ENCODE peak calls at places on chromosomes 4 and X, in seven cellular contexts. L is ascending aorta, V is endothelial cell, C is lower lobe of right lung, E is uterus, A is GM10248, N is IMR-90. S is an unnamed sample.

GRCh38 chr4:9969526-9970398 is 51.5 kb downstream of the SLC2A9 start:
- DNase-seq in L (no peak), V (no peak), C (no peak), E (no peak), A (no peak), N (no peak), S (no peak)

GRCh38 chr4:160592258-160592657 is 1489.4 kb downstream of the RAPGEF2 start:
- DNase-seq in L (no peak), V (no peak), C (no peak), E (no peak), A (no peak), N (no peak), S (no peak)

GRCh38 chr4:55012363-55013255 is 112.8 kb downstream of the KDR start:
- DNase-seq in L (no peak), V (no peak), C (no peak), E (no peak), A (no peak), N (no peak), S (no peak)

GRCh38 chr4:83516042-83516772 is 19.7 kb upstream of the GPAT3 start:
- DNase-seq in L (no peak), V (no peak), C (no peak), E (no peak), A (no peak), N (peak), S (no peak)

GRCh38 chr4:101451086-101451485 is 103.8 kb upstream of the PPP3CA start:
- DNase-seq in L (no peak), V (no peak), C (no peak), E (no peak), A (no peak), N (no peak), S (no peak)

GRCh38 chr4:3322059-3322550 is 29.3 kb downstream of the RGS12 start:
- DNase-seq in L (no peak), V (no peak), C (no peak), E (no peak), A (no peak), N (peak), S (no peak)

GRCh38 chr4:5218376-5219069 is 167.2 kb downstream of the STK32B start:
- DNase-seq in L (no peak), V (no peak), C (no peak), E (no peak), A (no peak), N (no peak), S (no peak)

GRCh38 chrX:40157228-40158035 is 59.7 kb upstream of the BCOR start:
- DNase-seq in L (no peak), V (no peak), C (no peak), E (no peak), A (peak), N (no peak), S (no peak)

GRCh38 chrX:24341795-24342194 is 18.6 kb upstream of the SUPT20HL1 start:
- DNase-seq in L (no peak), V (no peak), C (no peak), E (no peak), A (no peak), N (peak), S (no peak)

GRCh38 chr4:25923745-25924144 is 9.7 kb downstream of the SMIM20 start:
- DNase-seq in L (no peak), V (no peak), C (no peak), E (no peak), A (no peak), N (no peak), S (no peak)

GRCh38 chrX:149567621-149568417 is 18.1 kb upstream of the HSFX3 start:
- DNase-seq in L (no peak), V (no peak), C (no peak), E (no peak), A (no peak), N (no peak), S (no peak)

GRCh38 chr4:105196523-105197145 is 50.0 kb downstream of the TET2 start:
- DNase-seq in L (no peak), V (no peak), C (no peak), E (no peak), A (no peak), N (peak), S (no peak)

GRCh38 chr4:98377626-98378025 is 116.4 kb downstream of the RAP1GDS1 start:
- DNase-seq in L (no peak), V (no peak), C (no peak), E (no peak), A (no peak), N (peak), S (no peak)

GRCh38 chr4:107561481-107561880 is 158.6 kb downstream of the PAPSS1 start:
- DNase-seq in L (no peak), V (no peak), C (no peak), E (no peak), A (no peak), N (no peak), S (no peak)

GRCh38 chr4:146510942-146511341 is 10.8 kb downstream of the SLC10A7 start:
- DNase-seq in L (no peak), V (no peak), C (no peak), E (no peak), A (no peak), N (no peak), S (no peak)
- TF ChIP-seq CTCF in L (no peak), V (no peak), C (no peak), E (no peak), A (no peak), N (no peak), S (no peak)

DNA sequence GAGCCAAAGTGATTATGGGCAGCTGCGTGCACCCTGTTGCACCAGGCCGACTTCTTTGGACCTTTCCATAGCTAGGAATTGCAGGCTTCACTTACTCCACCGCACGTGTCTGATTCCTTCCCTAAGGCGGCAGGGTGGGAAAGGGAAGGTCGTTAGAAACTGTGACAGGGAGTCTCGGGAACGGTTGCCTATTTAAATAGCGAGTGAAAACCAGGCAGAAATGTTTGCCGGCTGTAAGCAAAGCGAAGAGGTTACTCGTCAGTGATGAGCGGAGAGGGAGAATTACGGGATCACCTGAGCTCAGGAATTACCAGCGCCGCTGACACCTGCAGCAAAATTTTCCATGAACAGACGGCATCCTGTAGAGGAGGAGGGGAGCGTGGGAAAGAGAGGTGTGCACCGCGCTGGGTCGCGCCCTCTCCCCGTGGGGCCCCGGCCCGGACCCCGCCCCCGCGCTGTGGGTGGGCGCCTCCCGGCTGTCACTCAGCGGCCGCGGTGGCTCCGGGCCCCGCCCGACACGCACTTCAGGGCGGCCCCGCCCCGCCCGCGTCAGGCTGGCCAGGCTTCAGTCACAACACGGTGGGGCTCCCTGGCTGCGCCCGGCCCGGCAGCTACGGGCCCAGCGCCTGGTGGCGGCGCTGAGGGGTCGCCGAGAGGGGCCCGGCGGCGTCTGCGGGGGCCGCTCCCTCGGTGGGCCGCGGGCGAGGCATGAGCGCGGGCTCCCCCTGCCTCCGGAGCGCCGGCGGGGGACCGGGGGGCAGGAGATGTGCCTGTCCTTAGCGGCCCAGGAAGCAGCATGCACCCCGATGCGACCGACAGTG is at the start of gene SNX25:
- DNase-seq in L (peak), V (peak), C (peak), E (peak), A (peak), N (peak), S (peak)
- TF ChIP-seq CTCF in L (no peak), V (no peak), C (peak), E (peak), A (peak), N (peak), S (peak)

DNA sequence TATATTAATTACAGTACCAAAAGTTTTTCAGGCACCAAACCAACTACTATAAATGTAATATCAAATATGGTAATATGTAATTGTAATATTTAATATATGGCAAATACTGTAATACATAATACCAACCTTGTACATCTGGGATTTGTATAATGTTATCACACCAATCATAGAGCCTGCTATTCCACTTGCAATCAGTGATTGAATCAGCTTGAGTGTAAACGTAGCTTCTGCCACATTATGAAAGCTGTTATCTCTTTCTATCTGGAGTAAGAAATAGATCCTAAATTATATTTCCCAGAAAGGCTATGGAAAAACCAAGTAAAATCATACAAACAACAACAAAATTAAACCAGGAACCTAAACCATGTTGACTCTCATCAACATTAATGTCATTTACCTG is 24.7 kb upstream of the NEUROG2 start:
- DNase-seq in L (no peak), V (no peak), C (no peak), E (no peak), A (no peak), N (no peak), S (no peak)
- TF ChIP-seq CTCF in L (no peak), V (no peak), C (no peak), E (no peak), A (no peak), N (no peak), S (no peak)

GRCh38 chr4:24428850-24429249 is 155.5 kb downstream of the DHX15 start:
- DNase-seq in L (no peak), V (no peak), C (no peak), E (no peak), A (no peak), N (no peak), S (no peak)
- TF ChIP-seq CTCF in L (no peak), V (no peak), C (no peak), E (no peak), A (no peak), N (peak), S (no peak)

GRCh38 chr4:156158747-156159146 is 205.1 kb upstream of the CTSO start:
- DNase-seq in L (no peak), V (no peak), C (no peak), E (no peak), A (peak), N (no peak), S (peak)

DNA sequence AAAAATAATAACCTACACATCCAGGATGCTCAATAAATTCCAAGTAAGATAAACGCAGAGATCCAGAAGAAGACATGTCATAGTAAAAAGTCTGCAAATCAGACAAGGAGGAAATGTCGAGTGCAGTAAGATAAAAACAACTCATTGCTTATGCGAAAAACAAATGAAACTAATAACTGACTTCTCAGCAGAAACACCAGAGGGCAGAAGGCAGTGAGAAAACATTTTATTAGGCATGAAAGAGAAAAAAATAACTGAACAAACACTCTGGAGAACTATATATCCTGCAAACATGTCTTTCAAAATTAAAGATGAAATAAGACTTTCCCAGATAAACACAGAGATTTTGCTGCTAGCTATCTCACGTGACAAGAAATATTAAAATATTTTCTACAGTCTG is 201.3 kb upstream of the CTSO start:
- DNase-seq in L (no peak), V (no peak), C (no peak), E (no peak), A (no peak), N (no peak), S (no peak)
- TF ChIP-seq CTCF in L (no peak), V (no peak), C (no peak), E (no peak), A (no peak), N (no peak), S (no peak)

GRCh38 chr4:122309988-122310626 is 68.7 kb upstream of the ADAD1 start:
- DNase-seq in L (no peak), V (no peak), C (no peak), E (no peak), A (no peak), N (peak), S (no peak)
- TF ChIP-seq CTCF in L (peak), V (peak), C (peak), E (no peak), A (peak), N (peak), S (peak)

DNA sequence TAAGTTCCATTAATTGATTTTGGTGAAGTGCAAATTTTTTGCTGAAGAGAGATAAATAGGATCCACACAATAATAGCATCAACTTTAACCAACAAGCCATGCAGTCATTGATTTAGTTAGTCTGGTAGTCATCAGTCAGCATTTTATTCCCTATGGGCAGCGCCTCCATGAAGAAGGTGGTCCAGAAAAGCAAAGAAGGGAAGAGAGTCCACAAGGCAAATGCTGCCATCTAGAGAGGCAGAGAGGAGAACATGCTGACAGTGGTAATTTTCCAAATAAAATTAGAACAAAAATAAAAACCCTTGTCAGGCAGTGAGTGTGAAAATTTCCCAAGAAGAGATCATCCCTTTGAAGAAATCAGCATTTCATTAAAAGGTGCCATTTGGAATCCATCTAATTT is 366.7 kb upstream of the FAM241A start:
- DNase-seq in L (no peak), V (no peak), C (no peak), E (no peak), A (no peak), N (no peak), S (no peak)
- TF ChIP-seq CTCF in L (no peak), V (no peak), C (no peak), E (no peak), A (no peak), N (no peak), S (no peak)

GRCh38 chrX:77162777-77163176 is 284.4 kb upstream of the FGF16 start:
- DNase-seq in L (no peak), V (no peak), C (no peak), E (no peak), A (no peak), N (no peak), S (no peak)

GRCh38 chrX:77160301-77160700 is 286.9 kb upstream of the FGF16 start:
- DNase-seq in L (no peak), V (peak), C (no peak), E (no peak), A (no peak), N (no peak), S (no peak)
- TF ChIP-seq CTCF in L (no peak), V (peak), C (peak), E (no peak), A (peak), N (peak), S (peak)

DNA sequence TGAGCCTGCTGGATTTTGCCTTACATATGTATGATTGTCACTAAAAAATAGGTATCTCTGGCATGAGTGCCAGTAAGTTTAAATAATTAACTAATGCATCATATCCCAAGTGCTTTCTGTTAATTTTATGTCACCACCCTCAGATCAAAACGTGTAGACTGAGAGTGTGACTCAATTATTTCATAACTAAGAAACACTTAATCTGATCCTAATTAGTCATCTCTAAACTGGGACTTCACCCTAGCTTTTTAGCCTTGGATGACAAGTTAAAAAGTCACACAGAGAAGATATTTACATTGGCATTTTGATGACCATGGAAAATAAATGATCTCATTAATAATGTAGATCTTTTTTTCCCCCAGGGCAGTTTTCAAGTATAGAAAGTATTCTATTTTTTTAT is 23.1 kb upstream of the SLC6A14 start:
- DNase-seq in L (no peak), V (no peak), C (no peak), E (no peak), A (no peak), N (no peak), S (no peak)
- TF ChIP-seq CTCF in L (no peak), V (no peak), C (no peak), E (no peak), A (no peak), N (no peak), S (no peak)

GRCh38 chr4:52983563-52984303 is 121.6 kb downstream of the RASL11B start:
- DNase-seq in L (no peak), V (peak), C (no peak), E (no peak), A (peak), N (peak), S (peak)
- TF ChIP-seq CTCF in L (peak), V (peak), C (peak), E (peak), A (peak), N (peak), S (peak)

S was measured in GM13977.